ENCODE peak calls at places on chromosomes 13 and 19, in ten cellular contexts. S, I, E, J, X, N, R, C, Q and Z are unnamed samples.
A peak's percentile ranks its signal among the peaks of the same experiment; 100 is the strongest.

GRCh38 chr19:15631817-15632216 is 8.9 kb upstream of the CYP4F3 start:
- DNase-seq in S (no peak), J (peak; percentile 62), C (no peak), I (no peak), N (peak; percentile 47), R (peak; percentile 43), X (peak; percentile 18), E (no peak), Q (no peak), Z (no peak)

GRCh38 chr19:5828661-5829566 is 10.6 kb downstream of the FUT6 start:
- DNase-seq in R (no peak), J (peak; percentile 34), N (peak; percentile 89), X (peak; percentile 62), Q (peak; percentile 16), I (no peak), C (peak; percentile 70), S (no peak), E (peak; percentile 56), Z (no peak)

GRCh38 chr13:113938246-113938645 is 35.6 kb downstream of the C13orf46 start:
- DNase-seq in X (no peak), J (no peak), S (no peak), E (no peak), I (no peak), N (peak; percentile 22), C (no peak), R (no peak), Q (no peak), Z (no peak)

GRCh38 chr19:48735031-48735615 is 5.3 kb downstream of the RASIP1 start:
- DNase-seq in S (no peak), X (peak; percentile 92), I (no peak), J (no peak), Q (no peak), C (peak; percentile 88), R (no peak), E (no peak), N (no peak), Z (peak; percentile 38)

GRCh38 chr19:47613165-47614146 is 4.5 kb downstream of the BICRA start:
- DNase-seq in E (peak; percentile 51), J (peak; percentile 25), R (no peak), I (peak; percentile 70), N (peak; percentile 51), S (no peak), Q (peak; percentile 76), C (peak; percentile 71), X (peak; percentile 98), Z (peak; percentile 80)

GRCh38 chr19:14383898-14384669 is 2.8 kb downstream of the ADGRE5 start:
- DNase-seq in E (no peak), C (no peak), R (peak; percentile 56), J (peak; percentile 72), N (no peak), X (peak; percentile 44), I (peak; percentile 55), Q (no peak), S (peak; percentile 44), Z (peak; percentile 49)

GRCh38 chr19:3746371-3747056 is 15.0 kb downstream of the APBA3 start:
- DNase-seq in R (no peak), I (no peak), C (no peak), J (no peak), N (no peak), E (no peak), X (no peak), S (no peak), Q (no peak), Z (no peak)

GRCh38 chr13:44810067-44810840 is 179.0 kb downstream of the NUFIP1 start:
- DNase-seq in X (no peak), J (no peak), N (peak; percentile 26), Q (no peak), S (no peak), I (no peak), C (no peak), E (no peak), R (peak; percentile 37), Z (no peak)

GRCh38 chr19:55117063-55117635 is 288 bp downstream of the PPP1R12C start:
- DNase-seq in J (peak; percentile 39), Q (no peak), S (no peak), E (no peak), X (no peak), C (no peak), N (no peak), I (no peak), R (no peak), Z (no peak)

GRCh38 chr13:68076046-68076445 is 845.9 kb upstream of the PCDH9 start:
- DNase-seq in S (no peak), X (no peak), C (no peak), E (no peak), J (no peak), N (no peak), Q (no peak), I (no peak), R (no peak), Z (no peak)

GRCh38 chr19:1250374-1251232 is 2.2 kb downstream of the MIDN start:
- DNase-seq in S (no peak), X (peak; percentile 92), I (peak; percentile 60), Q (peak; percentile 54), C (no peak), N (peak; percentile 73), R (no peak), E (peak; percentile 93), J (peak; percentile 88), Z (peak; percentile 85)

GRCh38 chr19:46372901-46373572 is 26.1 kb downstream of the PPP5C start:
- DNase-seq in I (no peak), S (no peak), N (no peak), C (peak; percentile 74), X (peak; percentile 81), J (no peak), Q (peak; percentile 30), E (peak; percentile 11), R (peak; percentile 5), Z (no peak)
- H3K27ac ChIP-seq in I (peak overlapping the region; percentile 34), S (peak overlapping the region; percentile 91), N (peak overlapping the region; percentile 67), C (peak overlapping the region; percentile 81), X (peak overlapping the region; percentile 73), J (no peak overlapping the region), Q (peak overlapping the region; percentile 79), E (peak overlapping the region; percentile 94), R (peak overlapping the region; percentile 99), Z (peak overlapping the region; percentile 77)

GRCh38 chr19:18373892-18374629 is 11.9 kb upstream of the GDF15 start:
- DNase-seq in I (peak; percentile 99), J (peak; percentile 99), N (peak; percentile 64), X (peak; percentile 99), S (peak; percentile 90), E (no peak), C (peak; percentile 86), Q (peak; percentile 97), R (peak; percentile 90), Z (peak; percentile 99)
- H3K9ac ChIP-seq in I (peak overlapping the region; percentile 52), J (peak overlapping the region; percentile 92), N (peak overlapping the region; percentile 49), X (peak overlapping the region; percentile 57), S (peak overlapping the region; percentile 68), E (no peak overlapping the region), C (peak overlapping the region; percentile 51), Q (peak overlapping the region; percentile 50), R (peak overlapping the region; percentile 53), Z (no peak overlapping the region)

GRCh38 chr13:98544105-98544710 is 32.7 kb downstream of the STK24 start:
- DNase-seq in R (no peak), N (no peak), J (no peak), E (no peak), X (no peak), Q (no peak), I (no peak), C (no peak), S (no peak), Z (no peak)
- H3K27me3 ChIP-seq in R (no peaks in the 10 kb centered on the region), N (no peaks in the 10 kb centered on the region), J (no peaks in the 10 kb centered on the region), E (no peaks in the 10 kb centered on the region), X (no peaks in the 10 kb centered on the region), Q (no peaks in the 10 kb centered on the region), I (no peaks in the 10 kb centered on the region), C (no peaks in the 10 kb centered on the region), S (no peaks in the 10 kb centered on the region), Z (no peaks in the 10 kb centered on the region)

GRCh38 chr19:12767150-12767549 is 8.2 kb downstream of the HOOK2 start:
- DNase-seq in S (no peak), N (no peak), Q (no peak), C (no peak), E (no peak), I (no peak), J (no peak), X (no peak), R (no peak), Z (no peak)
- H3K27ac ChIP-seq in S (no peak overlapping the region), N (no peak overlapping the region), Q (no peak overlapping the region), C (no peak overlapping the region), E (no peak overlapping the region), I (no peak overlapping the region), J (no peak overlapping the region), X (no peak overlapping the region), R (no peak overlapping the region), Z (no peak overlapping the region)